ENCODE peak calls at places on chromosomes 12 and 14, in five cellular contexts. N, I, H, E and U are unnamed samples.

GRCh38 chr14:28931999-28932398 is 165.4 kb downstream of the FOXG1 start:
- DNase-seq in I (no peak), N (no peak), E (no peak), H (no peak), U (no peak)

GRCh38 chr14:105842105-105842504 is 315.7 kb downstream of the TMEM121 start:
- DNase-seq in I (no peak), E (no peak), N (no peak), H (no peak), U (no peak)

GRCh38 chr12:212799-213526 is 994 bp downstream of the SLC6A12 start:
- DNase-seq in H (peak), E (peak), N (no peak), I (no peak), U (no peak)

GRCh38 chr12:93978553-93978952 is 169.8 kb upstream of the PLXNC1 start:
- DNase-seq in H (peak), I (no peak), E (peak), N (no peak), U (peak)

GRCh38 chr12:58665375-58665774 is 254.9 kb downstream of the LRIG3 start:
- DNase-seq in E (no peak), N (no peak), I (no peak), H (no peak), U (no peak)

GRCh38 chr12:39912211-39912980 is 193.5 kb downstream of the SLC2A13 start:
- DNase-seq in E (no peak), I (no peak), H (no peak), N (no peak), U (no peak)

GRCh38 chr14:100015251-100015655 is 50.0 kb upstream of the EVL start:
- DNase-seq in H (peak), I (no peak), E (peak), N (no peak), U (peak)

GRCh38 chr14:101636081-101636560 is 74.8 kb downstream of the DIO3 start:
- DNase-seq in I (no peak), H (no peak), E (no peak), N (no peak), U (no peak)

GRCh38 chr12:23816394-23816851 is 133.0 kb downstream of the SOX5 start:
- DNase-seq in N (no peak), I (no peak), H (no peak), E (no peak), U (no peak)

GRCh38 chr12:81835783-81836182 is 76.6 kb upstream of the PPFIA2 start:
- DNase-seq in I (no peak), H (no peak), E (no peak), N (no peak), U (no peak)

GRCh38 chr14:105046891-105047282 is 18.3 kb downstream of the GPR132 start:
- DNase-seq in E (no peak), I (no peak), N (no peak), H (no peak), U (no peak)

GRCh38 chr14:65250162-65250495 is 147.8 kb upstream of the MAX start:
- DNase-seq in E (no peak), I (no peak), N (no peak), H (no peak), U (no peak)

GRCh38 chr12:4443616-4444015 is 2.0 kb downstream of the FGF6 start:
- DNase-seq in E (no peak), N (no peak), H (no peak), I (no peak), U (no peak)

GRCh38 chr14:55814064-55814463 is 234.1 kb downstream of the KTN1 start:
- DNase-seq in I (no peak), N (no peak), E (no peak), H (peak), U (no peak)

GRCh38 chr12:118357327-118358007 is 15.2 kb downstream of the TAOK3 start:
- DNase-seq in E (peak), N (peak), H (peak), I (no peak), U (peak)

GRCh38 chr14:61280526-61281185 is 482 bp downstream of the TMEM30B start:
- DNase-seq in N (no peak), E (peak), H (peak), I (no peak), U (peak)

DNA sequence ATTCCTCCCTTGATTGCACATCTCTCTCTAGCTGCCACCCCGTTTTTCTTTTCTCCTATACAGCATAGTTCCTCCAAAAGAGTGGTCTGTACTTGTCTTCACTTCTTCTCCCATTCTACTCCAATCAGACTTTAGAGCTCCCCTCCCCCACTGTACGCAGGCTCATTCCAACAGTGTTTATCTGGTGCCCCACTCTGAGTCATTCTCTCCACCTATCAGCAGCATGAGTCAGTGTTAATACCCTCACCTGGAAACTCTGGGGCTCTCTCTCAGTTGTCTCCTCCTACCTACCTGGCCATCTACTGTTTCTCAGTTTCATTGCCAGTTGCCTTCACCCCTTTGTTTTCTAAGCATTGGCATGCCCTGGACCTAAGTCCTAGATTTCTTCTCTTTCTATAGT is 175.1 kb upstream of the ARHGAP5 start:
- DNase-seq in E (no peak), H (no peak), I (no peak), N (peak), U (peak)
- H2AFZ ChIP-seq in E (no peak), H (no peak), I (no peak), N (peak), U (no peak)

DNA sequence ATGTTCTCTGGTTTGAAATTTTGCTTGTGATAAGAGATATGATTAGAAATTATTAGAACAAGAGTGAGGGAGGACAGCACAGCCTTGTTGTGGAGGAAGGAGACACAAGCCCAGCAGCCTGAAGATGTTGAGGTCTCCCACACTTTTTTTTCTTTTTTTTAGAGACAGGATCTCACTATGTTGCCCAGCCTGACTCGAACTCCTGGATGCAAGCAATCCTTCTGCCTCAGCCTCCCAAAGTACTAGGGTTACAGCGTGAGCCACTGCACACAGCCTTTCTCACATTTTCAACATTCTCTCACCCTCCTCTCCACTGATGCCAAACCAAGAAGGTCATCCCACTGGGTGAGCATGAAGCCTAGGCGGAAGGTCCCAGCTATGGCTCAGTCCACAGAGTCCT is 4.9 kb upstream of the KRT8 start:
- DNase-seq in H (no peak), I (no peak), N (no peak), E (no peak), U (peak)
- H2AFZ ChIP-seq in H (no peak), I (no peak), N (no peak), E (no peak), U (no peak)

GRCh38 chr12:113142173-113142885 is 6.8 kb upstream of the RASAL1 start:
- DNase-seq in I (no peak), N (no peak), E (no peak), H (no peak), U (peak)
- H2AFZ ChIP-seq in I (no peak), N (no peak), E (no peak), H (no peak), U (no peak)

GRCh38 chr14:103624860-103625259 is 4.2 kb upstream of the KLC1 start:
- DNase-seq in E (peak), N (peak), H (peak), I (no peak), U (peak)
- H2AFZ ChIP-seq in E (peak), N (no peak), H (peak), I (no peak), U (no peak)

GRCh38 chr12:78101946-78102635 is 271.4 kb downstream of the NAV3 start:
- DNase-seq in E (no peak), I (no peak), H (no peak), N (peak), U (no peak)

GRCh38 chr12:78099806-78100205 is 269.1 kb downstream of the NAV3 start:
- DNase-seq in E (no peak), H (no peak), I (no peak), N (no peak), U (no peak)

GRCh38 chr12:78101181-78101876 is 270.6 kb downstream of the NAV3 start:
- DNase-seq in H (no peak), I (no peak), N (no peak), E (no peak), U (peak)

GRCh38 chr12:78095623-78096022 is 264.9 kb downstream of the NAV3 start:
- DNase-seq in I (no peak), H (no peak), N (no peak), E (no peak), U (no peak)

GRCh38 chr12:78096909-78097597 is 266.4 kb downstream of the NAV3 start:
- DNase-seq in H (peak), N (no peak), E (peak), I (no peak), U (no peak)
- H2AFZ ChIP-seq in H (no peak), N (no peak), E (peak), I (no peak), U (no peak)

GRCh38 chr14:46840971-46841729 is 189.6 kb upstream of the RPL10L start:
- DNase-seq in I (no peak), N (no peak), E (no peak), H (no peak), U (no peak)
- H2AFZ ChIP-seq in I (no peak), N (no peak), E (no peak), H (no peak), U (no peak)

GRCh38 chr14:81147140-81147897 is 73.4 kb downstream of the GTF2A1 start:
- DNase-seq in I (no peak), E (no peak), N (no peak), H (no peak), U (no peak)
- H2AFZ ChIP-seq in I (no peak), E (no peak), N (no peak), H (no peak), U (no peak)